ENCODE peak calls at places on chromosomes 12 and 14, in four cellular contexts. Z is GM12891, Q is GM12878, N is K562. U is an unnamed sample.
A peak's percentile ranks its signal among the peaks of the same experiment; 100 is the strongest.

GRCh38 chr14:49861581-49861922 is 9.0 kb upstream of the NEMF start:
- DNase-seq in N (no peak), Q (no peak), Z (no peak), U (peak; percentile 57)

GRCh38 chr12:54431911-54432814 is 13.1 kb upstream of the ITGA5 start:
- DNase-seq in N (peak; percentile 84), Q (no peak), Z (no peak), U (no peak)

GRCh38 chr12:55720894-55721444 is 776 bp downstream of the RDH5 start:
- DNase-seq in Z (no peak), N (no peak), Q (no peak), U (peak; percentile 78)

GRCh38 chr12:113184900-113185179 is 438 bp downstream of the DDX54 start:
- DNase-seq in Z (peak; percentile 87), Q (peak; percentile 81), N (peak; percentile 92), U (peak; percentile 85)

GRCh38 chr12:48221645-48222044 is 18.6 kb upstream of the OR10AD1 start:
- DNase-seq in N (no peak), Z (no peak), Q (no peak), U (no peak)

GRCh38 chr12:19872745-19873144 is 433.5 kb downstream of the AEBP2 start:
- DNase-seq in Q (no peak), Z (no peak), N (no peak), U (no peak)

GRCh38 chr14:48622980-48623379 is 947.6 kb upstream of the MDGA2 start:
- DNase-seq in Z (no peak), N (no peak), Q (no peak), U (no peak)

GRCh38 chr12:20024194-20024593 is 344.1 kb upstream of the PDE3A start:
- DNase-seq in Z (no peak), Q (no peak), N (no peak), U (no peak)

GRCh38 chr12:62006076-62006732 is 254.0 kb upstream of the USP15 start:
- DNase-seq in Z (peak; percentile 20), Q (no peak), N (peak; percentile 40), U (peak; percentile 19)

GRCh38 chr14:70052990-70053389 is 135.8 kb downstream of the SLC8A3 start:
- DNase-seq in N (no peak), Q (no peak), Z (no peak), U (no peak)

GRCh38 chr12:10331642-10332239 is 24.1 kb downstream of the KLRD1 start:
- DNase-seq in N (peak; percentile 17), Z (no peak), Q (no peak), U (peak; percentile 45)

GRCh38 chr12:1829306-1829900 is 9.0 kb downstream of the LRTM2 start:
- DNase-seq in N (no peak), Z (no peak), Q (no peak), U (no peak)

GRCh38 chr14:54593860-54594259 is 26.9 kb downstream of the SAMD4A start:
- DNase-seq in Z (no peak), Q (no peak), N (no peak), U (no peak)

GRCh38 chr14:95452176-95452889 is 64.1 kb downstream of the SYNE3 start:
- DNase-seq in Z (peak; percentile 44), Q (no peak), N (peak; percentile 11), U (peak; percentile 22)

GRCh38 chr12:14577344-14577743 is 9.7 kb upstream of the PLBD1 start:
- DNase-seq in Z (no peak), N (no peak), Q (peak; percentile 25), U (peak; percentile 90)

GRCh38 chr14:103755060-103755459 is 39.5 kb downstream of the ZFYVE21 start:
- DNase-seq in N (no peak), Z (no peak), Q (no peak), U (no peak)

GRCh38 chr12:14185441-14186192 is 179.9 kb upstream of the ATF7IP start:
- DNase-seq in Q (no peak), N (peak; percentile 9), Z (no peak), U (no peak)

GRCh38 chr12:26124491-26125450 is at the start of gene BHLHE41:
- DNase-seq in Z (no peak), N (peak; percentile 47), Q (no peak), U (no peak)

GRCh38 chr12:26123482-26123980 is 1.3 kb downstream of the BHLHE41 start:
- DNase-seq in Z (no peak), N (no peak), Q (no peak), U (no peak)

GRCh38 chr12:26121841-26122680 is 2.8 kb downstream of the BHLHE41 start:
- DNase-seq in Q (no peak), N (peak; percentile 28), Z (no peak), U (peak; percentile 52)

GRCh38 chr12:26121323-26121740 is 3.5 kb downstream of the BHLHE41 start:
- DNase-seq in N (no peak), Q (no peak), Z (no peak), U (no peak)

DNA sequence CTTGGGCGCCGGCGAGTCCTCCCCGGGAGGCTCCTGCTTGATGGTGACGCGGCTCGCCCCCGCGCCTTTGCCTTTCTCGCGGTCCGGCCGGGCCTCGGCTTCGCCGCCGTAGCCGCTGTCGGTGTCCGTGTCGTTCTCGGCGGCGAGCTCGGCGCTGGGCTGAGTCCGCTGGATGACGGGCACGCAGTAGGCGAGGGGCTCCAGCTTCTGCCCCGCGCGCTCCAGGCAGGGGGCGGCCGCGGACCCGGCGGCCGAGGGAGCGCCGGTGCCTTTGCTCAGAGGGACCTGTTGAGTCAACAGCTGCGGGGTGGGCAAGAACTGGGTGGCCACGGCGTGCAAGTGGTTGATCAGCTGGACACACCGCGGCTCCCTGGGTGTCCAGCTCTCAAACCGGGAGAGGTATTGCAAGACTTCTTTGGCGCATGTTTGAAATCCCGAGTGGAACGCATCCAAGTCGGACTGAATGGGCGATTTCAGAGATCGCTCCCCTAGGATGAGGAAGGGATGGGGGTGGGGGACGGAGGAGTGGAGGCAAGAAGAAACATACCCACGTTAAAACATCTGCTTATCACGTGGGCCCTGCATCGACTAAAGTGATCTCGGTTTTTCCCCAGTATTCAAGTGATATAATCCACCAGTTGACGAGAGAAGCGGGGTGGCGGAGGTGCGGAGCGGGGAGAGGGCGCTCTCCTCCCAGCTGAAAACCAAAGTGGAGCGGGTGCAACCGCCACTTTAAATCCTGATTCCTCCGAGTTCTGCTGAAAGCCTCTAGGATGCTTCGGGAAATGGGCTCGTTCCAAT is 2.0 kb downstream of the BHLHE41 start:
- DNase-seq in N (no peak), Z (no peak), Q (no peak), U (peak; percentile 53)
- TF ChIP-seq SPI1 in N (no peak), Z (no peak), Q (no peak), U (no peak)

GRCh38 chr12:39622306-39622705 is 2.7 kb upstream of the ABCD2 start:
- DNase-seq in Q (no peak), Z (no peak), N (no peak), U (no peak)
- TF ChIP-seq SPI1 in Q (no peak), Z (no peak), N (no peak), U (no peak)

DNA sequence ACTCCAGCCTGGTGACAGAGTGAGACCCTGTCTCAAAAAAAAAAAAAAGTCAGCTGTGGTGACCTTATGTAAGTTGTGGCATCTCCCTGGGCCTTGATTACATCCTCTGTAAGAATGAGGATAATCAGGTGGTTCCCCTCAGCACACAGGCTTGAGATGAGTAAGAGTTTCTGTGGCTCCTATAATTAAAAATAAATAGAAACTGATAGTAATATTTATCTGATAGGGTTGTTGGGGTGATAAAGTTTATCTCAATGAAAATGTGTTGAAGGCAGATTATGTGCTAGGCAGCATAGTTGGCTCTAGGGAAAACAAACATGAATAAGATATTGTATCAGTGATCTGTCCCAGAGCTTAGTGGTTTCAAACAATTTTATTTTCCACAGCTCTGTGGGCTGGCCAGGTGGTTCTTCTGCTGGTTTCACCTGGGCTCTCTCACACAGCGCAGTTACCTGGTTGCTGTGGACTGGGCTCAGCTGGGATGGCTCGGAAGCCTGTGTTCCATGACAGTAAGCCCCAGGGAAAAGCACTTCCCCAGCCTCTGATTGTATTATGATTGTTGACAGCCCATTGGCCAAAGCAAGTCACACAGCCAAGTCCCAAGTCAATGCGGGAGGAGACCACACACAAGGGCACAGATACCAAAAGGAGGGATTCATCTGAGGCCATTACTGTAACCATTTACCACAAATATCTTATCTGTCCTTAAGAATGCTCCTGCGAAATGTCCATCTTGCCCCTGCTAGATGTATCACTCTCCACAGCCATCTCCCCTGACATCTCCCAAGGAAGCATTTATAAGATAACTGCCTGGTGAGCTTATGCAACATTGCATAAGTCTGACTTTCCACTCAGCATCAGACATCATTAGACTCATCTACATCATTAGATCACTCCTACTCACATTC is 151.7 kb downstream of the NUAK1 start:
- DNase-seq in N (no peak), Z (no peak), Q (no peak), U (no peak)
- TF ChIP-seq SPI1 in N (no peak), Z (no peak), Q (no peak), U (no peak)

GRCh38 chr12:47124451-47124850 is 44.7 kb upstream of the AMIGO2 start:
- DNase-seq in Q (no peak), Z (no peak), N (no peak), U (no peak)
- TF ChIP-seq SPI1 in Q (no peak), Z (no peak), N (no peak), U (no peak)

DNA sequence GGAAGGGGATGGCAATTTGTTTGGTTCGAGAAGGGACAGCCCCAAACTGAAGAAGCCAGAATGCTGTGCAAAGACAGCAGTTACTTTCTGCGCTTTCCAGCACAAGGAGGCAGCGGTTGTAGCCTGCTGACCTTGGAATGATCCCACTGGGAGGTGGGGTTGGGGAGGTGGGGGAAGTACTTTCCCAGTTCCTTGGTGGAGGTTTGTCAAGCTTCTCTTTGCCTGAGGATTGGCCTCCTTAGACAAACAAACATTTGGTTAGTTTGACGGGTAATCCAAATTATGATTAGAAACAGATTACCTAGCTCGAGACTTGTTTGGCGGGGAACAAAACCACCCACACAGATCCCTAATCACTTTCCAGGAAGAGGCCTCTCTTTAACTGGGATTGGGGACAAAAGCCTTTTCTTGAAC is 79.1 kb upstream of the EGLN3 start:
- DNase-seq in Z (no peak), N (peak; percentile 51), Q (no peak), U (no peak)
- TF ChIP-seq SPI1 in Z (no peak), N (no peak), Q (no peak), U (no peak)

GRCh38 chr12:49907352-49907751 is 3.7 kb upstream of the FAIM2 start:
- DNase-seq in N (no peak), Q (no peak), Z (no peak), U (no peak)

GRCh38 chr12:49909328-49909727 is 5.6 kb upstream of the FAIM2 start:
- DNase-seq in Z (no peak), N (no peak), Q (no peak), U (no peak)

GRCh38 chr12:49911213-49911605 is 7.5 kb upstream of the FAIM2 start:
- DNase-seq in N (no peak), Q (no peak), Z (no peak), U (no peak)

GRCh38 chr12:49910331-49911212 is 6.9 kb upstream of the FAIM2 start:
- DNase-seq in Q (no peak), Z (no peak), N (no peak), U (no peak)

DNA sequence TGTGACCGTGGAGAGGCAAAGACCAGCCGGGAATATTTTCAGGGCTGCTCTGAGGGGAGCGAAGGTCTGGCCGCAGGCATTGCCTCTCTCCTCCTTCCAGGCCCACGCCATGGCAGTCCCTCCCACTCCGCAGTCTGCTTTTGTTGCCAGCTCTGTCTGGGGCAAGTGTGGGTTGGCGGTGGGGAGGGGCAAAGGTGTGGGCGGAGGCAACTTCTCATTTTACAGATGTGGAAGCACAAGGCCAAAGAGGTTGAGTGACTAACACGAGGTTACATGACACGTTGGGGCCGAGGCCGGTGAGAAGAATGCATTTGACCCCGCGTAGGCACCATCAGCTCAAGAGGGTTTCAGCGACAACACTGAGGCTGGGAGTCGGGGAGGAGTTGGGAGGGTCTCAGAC is 6.1 kb upstream of the FAIM2 start:
- DNase-seq in Q (no peak), Z (no peak), N (peak; percentile 57), U (peak; percentile 33)
- TF ChIP-seq SPI1 in Q (no peak), Z (no peak), N (no peak), U (no peak)

U was measured in HL-60.